ENCODE peak calls at places on chromosomes 1 and 21, in ten cellular contexts. One of them, this sample, is unnamed. For H3K36me3, the result is how much of the 10 kb centered on the place peaks cover.

GRCh38 chr1:111776397-111776796 is 20.7 kb downstream of the DDX20 start:
- DNase-seq in heart left ventricle: no peak
- DNase-seq in body of pancreas: no peak
- DNase-seq in endodermal cell: no peak
- DNase-seq in sigmoid colon: no peak
- DNase-seq in Caco-2: no peak
- DNase-seq in adrenal gland: no peak
- DNase-seq in fibroblast of lung: peak
- DNase-seq in left ventricle myocardium inferior: no peak
- DNase-seq in lung: no peak
- DNase-seq in this sample: no peak

GRCh38 chr1:185926562-185926961 is 192.4 kb downstream of the HMCN1 start:
- DNase-seq in sigmoid colon: no peak
- DNase-seq in adrenal gland: no peak
- DNase-seq in Caco-2: no peak
- DNase-seq in left ventricle myocardium inferior: no peak
- DNase-seq in lung: no peak
- DNase-seq in heart left ventricle: no peak
- DNase-seq in fibroblast of lung: no peak
- DNase-seq in body of pancreas: no peak
- DNase-seq in endodermal cell: no peak
- DNase-seq in this sample: no peak

GRCh38 chr21:33640697-33641338 is 723 bp downstream of the CRYZL1 start:
- DNase-seq in endodermal cell: peak
- DNase-seq in adrenal gland: no peak
- DNase-seq in Caco-2: no peak
- DNase-seq in sigmoid colon: no peak
- DNase-seq in body of pancreas: peak
- DNase-seq in fibroblast of lung: peak
- DNase-seq in lung: no peak
- DNase-seq in heart left ventricle: no peak
- DNase-seq in left ventricle myocardium inferior: no peak
- DNase-seq in this sample: peak

GRCh38 chr1:147292635-147293251 is 50.3 kb downstream of the CHD1L start:
- DNase-seq in body of pancreas: no peak
- DNase-seq in lung: no peak
- DNase-seq in sigmoid colon: no peak
- DNase-seq in Caco-2: no peak
- DNase-seq in left ventricle myocardium inferior: no peak
- DNase-seq in adrenal gland: no peak
- DNase-seq in heart left ventricle: no peak
- DNase-seq in endodermal cell: no peak
- DNase-seq in fibroblast of lung: peak
- DNase-seq in this sample: no peak

GRCh38 chr1:113058861-113059441 is 14.0 kb upstream of the LRIG2 start:
- DNase-seq in body of pancreas: no peak
- DNase-seq in Caco-2: no peak
- DNase-seq in heart left ventricle: no peak
- DNase-seq in endodermal cell: no peak
- DNase-seq in sigmoid colon: no peak
- DNase-seq in adrenal gland: peak
- DNase-seq in lung: no peak
- DNase-seq in fibroblast of lung: no peak
- DNase-seq in left ventricle myocardium inferior: no peak
- DNase-seq in this sample: no peak

GRCh38 chr1:36805979-36806640 is 228.2 kb downstream of the GRIK3 start:
- DNase-seq in heart left ventricle: no peak
- DNase-seq in lung: no peak
- DNase-seq in endodermal cell: no peak
- DNase-seq in Caco-2: no peak
- DNase-seq in fibroblast of lung: no peak
- DNase-seq in sigmoid colon: no peak
- DNase-seq in left ventricle myocardium inferior: no peak
- DNase-seq in adrenal gland: no peak
- DNase-seq in body of pancreas: no peak
- DNase-seq in this sample: no peak

GRCh38 chr21:42688841-42689371 is 35.5 kb downstream of the PDE9A start:
- DNase-seq in fibroblast of lung: no peak
- DNase-seq in body of pancreas: no peak
- DNase-seq in sigmoid colon: no peak
- DNase-seq in lung: no peak
- DNase-seq in Caco-2: no peak
- DNase-seq in heart left ventricle: no peak
- DNase-seq in adrenal gland: no peak
- DNase-seq in left ventricle myocardium inferior: no peak
- DNase-seq in endodermal cell: peak
- DNase-seq in this sample: peak

GRCh38 chr21:38402291-38402690 is 96.0 kb downstream of the ERG start:
- DNase-seq in body of pancreas: no peak
- DNase-seq in heart left ventricle: no peak
- DNase-seq in adrenal gland: no peak
- DNase-seq in lung: no peak
- DNase-seq in fibroblast of lung: no peak
- DNase-seq in left ventricle myocardium inferior: no peak
- DNase-seq in sigmoid colon: no peak
- DNase-seq in endodermal cell: no peak
- DNase-seq in Caco-2: no peak
- DNase-seq in this sample: no peak

GRCh38 chr1:241749924-241750695 is 97.9 kb upstream of the EXO1 start:
- DNase-seq in sigmoid colon: no peak
- DNase-seq in adrenal gland: no peak
- DNase-seq in body of pancreas: no peak
- DNase-seq in endodermal cell: no peak
- DNase-seq in heart left ventricle: no peak
- DNase-seq in lung: no peak
- DNase-seq in Caco-2: no peak
- DNase-seq in fibroblast of lung: no peak
- DNase-seq in left ventricle myocardium inferior: no peak
- DNase-seq in this sample: no peak

GRCh38 chr21:28089599-28090421 is 902.9 kb downstream of the LTN1 start:
- DNase-seq in adrenal gland: no peak
- DNase-seq in sigmoid colon: no peak
- DNase-seq in Caco-2: peak
- DNase-seq in endodermal cell: peak
- DNase-seq in heart left ventricle: no peak
- DNase-seq in body of pancreas: no peak
- DNase-seq in fibroblast of lung: no peak
- DNase-seq in lung: no peak
- DNase-seq in left ventricle myocardium inferior: peak
- DNase-seq in this sample: no peak

GRCh38 chr1:42003433-42003832 is 84.7 kb upstream of the HIVEP3 start:
- DNase-seq in Caco-2: no peak
- DNase-seq in fibroblast of lung: no peak
- DNase-seq in body of pancreas: no peak
- DNase-seq in endodermal cell: no peak
- DNase-seq in heart left ventricle: no peak
- DNase-seq in sigmoid colon: no peak
- DNase-seq in adrenal gland: peak
- DNase-seq in lung: peak
- DNase-seq in left ventricle myocardium inferior: no peak
- DNase-seq in this sample: no peak

GRCh38 chr1:25219661-25220251 is 12.5 kb downstream of the SYF2 start:
- DNase-seq in body of pancreas: no peak
- DNase-seq in Caco-2: no peak
- DNase-seq in sigmoid colon: no peak
- DNase-seq in fibroblast of lung: no peak
- DNase-seq in endodermal cell: no peak
- DNase-seq in heart left ventricle: no peak
- DNase-seq in left ventricle myocardium inferior: no peak
- DNase-seq in lung: no peak
- DNase-seq in adrenal gland: no peak
- DNase-seq in this sample: no peak

GRCh38 chr1:53728196-53728595 is 10.8 kb downstream of the GLIS1 start:
- DNase-seq in adrenal gland: no peak
- DNase-seq in endodermal cell: no peak
- DNase-seq in body of pancreas: no peak
- DNase-seq in left ventricle myocardium inferior: no peak
- DNase-seq in fibroblast of lung: no peak
- DNase-seq in sigmoid colon: no peak
- DNase-seq in Caco-2: no peak
- DNase-seq in lung: no peak
- DNase-seq in heart left ventricle: no peak
- DNase-seq in this sample: no peak

GRCh38 chr1:90405726-90406125 is 311.4 kb downstream of the BARHL2 start:
- DNase-seq in lung: no peak
- DNase-seq in body of pancreas: no peak
- DNase-seq in endodermal cell: no peak
- DNase-seq in fibroblast of lung: no peak
- DNase-seq in heart left ventricle: no peak
- DNase-seq in sigmoid colon: no peak
- DNase-seq in Caco-2: no peak
- DNase-seq in left ventricle myocardium inferior: no peak
- DNase-seq in adrenal gland: no peak
- DNase-seq in this sample: no peak

GRCh38 chr1:187892640-187893039 is 1063.9 kb downstream of the PLA2G4A start:
- DNase-seq in lung: no peak
- DNase-seq in heart left ventricle: no peak
- DNase-seq in left ventricle myocardium inferior: no peak
- DNase-seq in endodermal cell: no peak
- DNase-seq in fibroblast of lung: no peak
- DNase-seq in sigmoid colon: no peak
- DNase-seq in Caco-2: no peak
- DNase-seq in adrenal gland: no peak
- DNase-seq in body of pancreas: no peak
- DNase-seq in this sample: no peak

GRCh38 chr1:187715483-187715882 is 886.7 kb downstream of the PLA2G4A start:
- DNase-seq in Caco-2: no peak
- DNase-seq in endodermal cell: no peak
- DNase-seq in heart left ventricle: no peak
- DNase-seq in lung: no peak
- DNase-seq in sigmoid colon: no peak
- DNase-seq in body of pancreas: no peak
- DNase-seq in left ventricle myocardium inferior: no peak
- DNase-seq in adrenal gland: no peak
- DNase-seq in fibroblast of lung: no peak
- DNase-seq in this sample: no peak

GRCh38 chr1:165686121-165686970 is 12.0 kb downstream of the ALDH9A1 start:
- DNase-seq in left ventricle myocardium inferior: no peak
- DNase-seq in body of pancreas: no peak
- DNase-seq in endodermal cell: peak
- DNase-seq in Caco-2: no peak
- DNase-seq in heart left ventricle: no peak
- DNase-seq in sigmoid colon: no peak
- DNase-seq in adrenal gland: no peak
- DNase-seq in fibroblast of lung: no peak
- DNase-seq in lung: no peak
- DNase-seq in this sample: peak

GRCh38 chr1:89927478-89927877 is 67.4 kb upstream of the ZNF326 start:
- DNase-seq in endodermal cell: no peak
- DNase-seq in Caco-2: no peak
- DNase-seq in left ventricle myocardium inferior: no peak
- DNase-seq in sigmoid colon: no peak
- DNase-seq in adrenal gland: no peak
- DNase-seq in body of pancreas: no peak
- DNase-seq in heart left ventricle: no peak
- DNase-seq in fibroblast of lung: no peak
- DNase-seq in lung: no peak
- DNase-seq in this sample: no peak

DNA sequence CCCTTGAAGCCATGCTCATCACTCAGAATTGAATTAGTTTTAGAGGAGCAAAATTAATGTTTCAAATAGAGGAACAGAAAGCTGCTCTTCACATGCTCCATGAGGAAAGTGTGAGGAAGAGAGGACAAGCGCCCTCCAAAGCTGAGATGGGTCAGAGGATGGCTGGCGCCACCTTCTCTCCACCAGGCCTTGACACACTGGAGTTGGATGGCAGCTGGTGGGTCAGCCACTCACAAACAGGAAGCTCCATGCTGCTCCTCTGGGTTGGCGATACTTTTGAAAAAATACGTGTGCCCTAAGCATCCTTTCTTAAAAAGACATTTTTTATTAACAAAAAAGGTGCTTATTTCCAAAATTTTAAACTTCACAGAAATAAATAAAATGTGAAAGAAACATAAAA is 3.1 kb upstream of the CD2 start:
- DNase-seq in Caco-2: no peak
- DNase-seq in lung: no peak
- DNase-seq in endodermal cell: no peak
- DNase-seq in left ventricle myocardium inferior: no peak
- DNase-seq in sigmoid colon: no peak
- DNase-seq in adrenal gland: no peak
- DNase-seq in body of pancreas: no peak
- DNase-seq in heart left ventricle: no peak
- DNase-seq in fibroblast of lung: no peak
- DNase-seq in this sample: no peak
- TF ChIP-seq CTCF in Caco-2: no peak
- TF ChIP-seq CTCF in lung: no peak
- TF ChIP-seq CTCF in endodermal cell: no peak
- TF ChIP-seq CTCF in left ventricle myocardium inferior: no peak
- TF ChIP-seq CTCF in sigmoid colon: no peak
- TF ChIP-seq CTCF in adrenal gland: no peak
- TF ChIP-seq CTCF in body of pancreas: no peak
- TF ChIP-seq CTCF in heart left ventricle: no peak
- TF ChIP-seq CTCF in fibroblast of lung: no peak
- TF ChIP-seq CTCF in this sample: no peak

DNA sequence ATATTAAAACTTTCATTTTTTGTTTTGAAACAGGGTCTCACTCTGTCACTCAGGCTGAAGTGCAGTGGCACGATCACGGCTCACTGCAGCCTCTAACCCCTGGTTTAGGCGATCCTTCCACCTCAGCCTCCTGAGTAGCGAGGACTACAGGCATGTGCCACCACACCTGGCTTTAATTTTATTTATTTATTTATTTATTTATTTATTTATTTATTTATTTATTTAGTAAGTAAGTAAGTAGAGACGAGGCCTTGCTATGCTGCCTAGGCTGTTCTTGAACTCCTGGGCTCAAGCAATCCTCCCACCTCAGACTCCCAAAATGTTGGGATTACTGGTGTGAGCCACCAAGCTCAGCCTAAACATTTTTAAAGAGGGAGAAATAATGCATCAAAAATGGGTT is 1.2 kb upstream of the SETSIP start:
- DNase-seq in endodermal cell: no peak
- DNase-seq in left ventricle myocardium inferior: no peak
- DNase-seq in heart left ventricle: no peak
- DNase-seq in adrenal gland: no peak
- DNase-seq in lung: no peak
- DNase-seq in body of pancreas: no peak
- DNase-seq in fibroblast of lung: no peak
- DNase-seq in sigmoid colon: no peak
- DNase-seq in Caco-2: no peak
- DNase-seq in this sample: no peak
- H3K36me3 ChIP-seq in endodermal cell: under half
- H3K36me3 ChIP-seq in left ventricle myocardium inferior: under half
- H3K36me3 ChIP-seq in heart left ventricle: under half
- H3K36me3 ChIP-seq in adrenal gland: under half
- H3K36me3 ChIP-seq in lung: under half
- H3K36me3 ChIP-seq in body of pancreas: under half
- H3K36me3 ChIP-seq in fibroblast of lung: under half
- H3K36me3 ChIP-seq in sigmoid colon: under half
- H3K36me3 ChIP-seq in Caco-2: under half
- H3K36me3 ChIP-seq in this sample: under half

GRCh38 chr1:45550401-45551305 is at the start of gene AKR1A1:
- DNase-seq in fibroblast of lung: peak
- DNase-seq in lung: peak
- DNase-seq in adrenal gland: peak
- DNase-seq in left ventricle myocardium inferior: peak
- DNase-seq in heart left ventricle: peak
- DNase-seq in body of pancreas: peak
- DNase-seq in sigmoid colon: peak
- DNase-seq in endodermal cell: peak
- DNase-seq in Caco-2: peak
- DNase-seq in this sample: peak
- TF ChIP-seq CTCF in fibroblast of lung: peak
- TF ChIP-seq CTCF in lung: no peak
- TF ChIP-seq CTCF in adrenal gland: peak
- TF ChIP-seq CTCF in left ventricle myocardium inferior: peak
- TF ChIP-seq CTCF in heart left ventricle: no peak
- TF ChIP-seq CTCF in body of pancreas: no peak
- TF ChIP-seq CTCF in sigmoid colon: peak
- TF ChIP-seq CTCF in endodermal cell: no peak
- TF ChIP-seq CTCF in Caco-2: peak
- TF ChIP-seq CTCF in this sample: no peak

GRCh38 chr1:109412551-109412950 is 13.7 kb downstream of the PSMA5 start:
- DNase-seq in adrenal gland: no peak
- DNase-seq in sigmoid colon: no peak
- DNase-seq in left ventricle myocardium inferior: no peak
- DNase-seq in heart left ventricle: no peak
- DNase-seq in fibroblast of lung: no peak
- DNase-seq in body of pancreas: no peak
- DNase-seq in lung: no peak
- DNase-seq in endodermal cell: no peak
- DNase-seq in Caco-2: no peak
- DNase-seq in this sample: no peak
- H3K36me3 ChIP-seq in adrenal gland: half or more
- H3K36me3 ChIP-seq in sigmoid colon: under half
- H3K36me3 ChIP-seq in left ventricle myocardium inferior: half or more
- H3K36me3 ChIP-seq in heart left ventricle: under half
- H3K36me3 ChIP-seq in fibroblast of lung: under half
- H3K36me3 ChIP-seq in body of pancreas: half or more
- H3K36me3 ChIP-seq in lung: under half
- H3K36me3 ChIP-seq in endodermal cell: half or more
- H3K36me3 ChIP-seq in Caco-2: under half
- H3K36me3 ChIP-seq in this sample: half or more